ENCODE peak calls at places on chromosomes 4 and X, in ten cellular contexts. One of them, this sample, is unnamed. For H3K36me3 and H3K4me1, the result is how much of the 10 kb centered on the place peaks cover.

GRCh38 chr4:74543983-74544382 is 99.0 kb downstream of the AREG start:
- DNase-seq in upper lobe of right lung: no peak
- DNase-seq in thyroid gland: no peak
- DNase-seq in left ventricle myocardium inferior: no peak
- DNase-seq in psoas muscle: no peak
- DNase-seq in adrenal gland: no peak
- DNase-seq in CD8-positive, alpha-beta memory T cell: no peak
- DNase-seq in SJCRH30: no peak
- DNase-seq in tibial nerve: no peak
- DNase-seq in CD4-positive, CD25-positive, alpha-beta regulatory T cell: no peak
- DNase-seq in this sample: no peak

GRCh38 chrX:572490-573124 is 58.0 kb upstream of the SHOX start:
- DNase-seq in tibial nerve: no peak
- DNase-seq in psoas muscle: no peak
- DNase-seq in adrenal gland: no peak
- DNase-seq in upper lobe of right lung: no peak
- DNase-seq in CD4-positive, CD25-positive, alpha-beta regulatory T cell: peak
- DNase-seq in CD8-positive, alpha-beta memory T cell: no peak
- DNase-seq in left ventricle myocardium inferior: no peak
- DNase-seq in thyroid gland: no peak
- DNase-seq in SJCRH30: peak
- DNase-seq in this sample: peak

GRCh38 chr4:52051213-52051614 is at the start of gene SPATA18:
- DNase-seq in CD8-positive, alpha-beta memory T cell: no peak
- DNase-seq in upper lobe of right lung: peak
- DNase-seq in tibial nerve: no peak
- DNase-seq in psoas muscle: peak
- DNase-seq in CD4-positive, CD25-positive, alpha-beta regulatory T cell: no peak
- DNase-seq in left ventricle myocardium inferior: peak
- DNase-seq in adrenal gland: peak
- DNase-seq in thyroid gland: peak
- DNase-seq in SJCRH30: no peak
- DNase-seq in this sample: no peak

GRCh38 chr4:16608611-16609125 is 289.8 kb downstream of the LDB2 start:
- DNase-seq in thyroid gland: no peak
- DNase-seq in psoas muscle: no peak
- DNase-seq in CD4-positive, CD25-positive, alpha-beta regulatory T cell: no peak
- DNase-seq in CD8-positive, alpha-beta memory T cell: no peak
- DNase-seq in left ventricle myocardium inferior: no peak
- DNase-seq in adrenal gland: no peak
- DNase-seq in SJCRH30: no peak
- DNase-seq in tibial nerve: no peak
- DNase-seq in upper lobe of right lung: peak
- DNase-seq in this sample: no peak

GRCh38 chr4:154807042-154807630 is 26.1 kb downstream of the RBM46 start:
- DNase-seq in thyroid gland: no peak
- DNase-seq in psoas muscle: no peak
- DNase-seq in CD4-positive, CD25-positive, alpha-beta regulatory T cell: peak
- DNase-seq in left ventricle myocardium inferior: no peak
- DNase-seq in SJCRH30: peak
- DNase-seq in adrenal gland: no peak
- DNase-seq in tibial nerve: no peak
- DNase-seq in upper lobe of right lung: no peak
- DNase-seq in CD8-positive, alpha-beta memory T cell: no peak
- DNase-seq in this sample: peak

GRCh38 chr4:108345862-108346530 is 177.3 kb upstream of the LEF1 start:
- DNase-seq in SJCRH30: peak
- DNase-seq in CD8-positive, alpha-beta memory T cell: no peak
- DNase-seq in left ventricle myocardium inferior: no peak
- DNase-seq in thyroid gland: no peak
- DNase-seq in CD4-positive, CD25-positive, alpha-beta regulatory T cell: no peak
- DNase-seq in adrenal gland: no peak
- DNase-seq in tibial nerve: no peak
- DNase-seq in upper lobe of right lung: no peak
- DNase-seq in psoas muscle: no peak
- DNase-seq in this sample: no peak

GRCh38 chr4:123411976-123412589 is 15.5 kb downstream of the SPRY1 start:
- DNase-seq in adrenal gland: no peak
- DNase-seq in thyroid gland: peak
- DNase-seq in CD8-positive, alpha-beta memory T cell: no peak
- DNase-seq in CD4-positive, CD25-positive, alpha-beta regulatory T cell: peak
- DNase-seq in left ventricle myocardium inferior: no peak
- DNase-seq in tibial nerve: no peak
- DNase-seq in upper lobe of right lung: no peak
- DNase-seq in psoas muscle: no peak
- DNase-seq in SJCRH30: no peak
- DNase-seq in this sample: no peak

GRCh38 chr4:74623041-74623440 is 171.3 kb downstream of the BTC start:
- DNase-seq in left ventricle myocardium inferior: no peak
- DNase-seq in adrenal gland: no peak
- DNase-seq in SJCRH30: peak
- DNase-seq in upper lobe of right lung: no peak
- DNase-seq in CD8-positive, alpha-beta memory T cell: no peak
- DNase-seq in CD4-positive, CD25-positive, alpha-beta regulatory T cell: peak
- DNase-seq in psoas muscle: no peak
- DNase-seq in tibial nerve: no peak
- DNase-seq in thyroid gland: no peak
- DNase-seq in this sample: peak

GRCh38 chr4:24164797-24165196 is 274.9 kb upstream of the PPARGC1A start:
- DNase-seq in adrenal gland: no peak
- DNase-seq in tibial nerve: no peak
- DNase-seq in CD8-positive, alpha-beta memory T cell: no peak
- DNase-seq in psoas muscle: no peak
- DNase-seq in thyroid gland: no peak
- DNase-seq in upper lobe of right lung: no peak
- DNase-seq in left ventricle myocardium inferior: no peak
- DNase-seq in CD4-positive, CD25-positive, alpha-beta regulatory T cell: no peak
- DNase-seq in SJCRH30: no peak
- DNase-seq in this sample: no peak

GRCh38 chr4:153116101-153116680 is 88.1 kb upstream of the TRIM2 start:
- DNase-seq in SJCRH30: no peak
- DNase-seq in CD8-positive, alpha-beta memory T cell: peak
- DNase-seq in left ventricle myocardium inferior: no peak
- DNase-seq in thyroid gland: no peak
- DNase-seq in adrenal gland: no peak
- DNase-seq in CD4-positive, CD25-positive, alpha-beta regulatory T cell: no peak
- DNase-seq in tibial nerve: no peak
- DNase-seq in upper lobe of right lung: no peak
- DNase-seq in psoas muscle: no peak
- DNase-seq in this sample: no peak
- H3K4me3 ChIP-seq in SJCRH30: peak
- H3K4me3 ChIP-seq in CD8-positive, alpha-beta memory T cell: no peak
- H3K4me3 ChIP-seq in left ventricle myocardium inferior: peak
- H3K4me3 ChIP-seq in thyroid gland: no peak
- H3K4me3 ChIP-seq in adrenal gland: no peak
- H3K4me3 ChIP-seq in CD4-positive, CD25-positive, alpha-beta regulatory T cell: peak
- H3K4me3 ChIP-seq in tibial nerve: peak
- H3K4me3 ChIP-seq in upper lobe of right lung: peak
- H3K4me3 ChIP-seq in psoas muscle: peak
- H3K4me3 ChIP-seq in this sample: no peak

GRCh38 chr4:185625503-185625902 is 90.2 kb upstream of the PDLIM3 start:
- DNase-seq in adrenal gland: no peak
- DNase-seq in tibial nerve: no peak
- DNase-seq in upper lobe of right lung: no peak
- DNase-seq in thyroid gland: no peak
- DNase-seq in CD4-positive, CD25-positive, alpha-beta regulatory T cell: no peak
- DNase-seq in SJCRH30: no peak
- DNase-seq in left ventricle myocardium inferior: no peak
- DNase-seq in CD8-positive, alpha-beta memory T cell: no peak
- DNase-seq in psoas muscle: no peak
- DNase-seq in this sample: no peak

GRCh38 chr4:185623444-185624247 is 88.3 kb upstream of the PDLIM3 start:
- DNase-seq in left ventricle myocardium inferior: no peak
- DNase-seq in thyroid gland: no peak
- DNase-seq in psoas muscle: no peak
- DNase-seq in CD4-positive, CD25-positive, alpha-beta regulatory T cell: no peak
- DNase-seq in adrenal gland: no peak
- DNase-seq in upper lobe of right lung: no peak
- DNase-seq in CD8-positive, alpha-beta memory T cell: no peak
- DNase-seq in SJCRH30: no peak
- DNase-seq in tibial nerve: no peak
- DNase-seq in this sample: no peak

GRCh38 chr4:185624248-185624568 is 88.9 kb upstream of the PDLIM3 start:
- DNase-seq in psoas muscle: no peak
- DNase-seq in upper lobe of right lung: no peak
- DNase-seq in tibial nerve: no peak
- DNase-seq in SJCRH30: no peak
- DNase-seq in CD8-positive, alpha-beta memory T cell: no peak
- DNase-seq in thyroid gland: no peak
- DNase-seq in CD4-positive, CD25-positive, alpha-beta regulatory T cell: no peak
- DNase-seq in left ventricle myocardium inferior: peak
- DNase-seq in adrenal gland: no peak
- DNase-seq in this sample: no peak

DNA sequence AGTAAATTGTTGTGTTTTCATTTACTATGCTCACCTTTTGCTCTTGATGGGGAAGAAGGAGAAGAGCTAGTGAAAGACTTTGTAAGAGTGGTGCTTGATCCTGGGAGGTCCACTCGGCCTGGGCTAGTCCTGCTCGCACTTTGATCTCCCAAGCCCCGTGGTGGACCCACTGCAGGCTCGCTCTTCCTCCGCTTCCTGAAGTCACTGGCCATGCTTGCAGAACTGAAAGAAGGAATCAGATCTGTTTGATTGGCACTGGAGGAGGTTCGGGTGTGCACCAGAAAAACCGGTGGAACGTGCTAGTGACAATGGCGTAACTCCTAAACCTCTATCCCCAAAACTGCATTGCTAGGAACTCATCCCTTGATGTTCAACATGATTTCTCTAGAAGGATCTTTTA is 91.5 kb upstream of the PDLIM3 start:
- DNase-seq in CD8-positive, alpha-beta memory T cell: no peak
- DNase-seq in SJCRH30: no peak
- DNase-seq in upper lobe of right lung: no peak
- DNase-seq in thyroid gland: no peak
- DNase-seq in tibial nerve: no peak
- DNase-seq in CD4-positive, CD25-positive, alpha-beta regulatory T cell: no peak
- DNase-seq in left ventricle myocardium inferior: no peak
- DNase-seq in adrenal gland: no peak
- DNase-seq in psoas muscle: no peak
- DNase-seq in this sample: no peak
- H3K36me3 ChIP-seq in CD8-positive, alpha-beta memory T cell: under half
- H3K36me3 ChIP-seq in SJCRH30: under half
- H3K36me3 ChIP-seq in upper lobe of right lung: under half
- H3K36me3 ChIP-seq in thyroid gland: under half
- H3K36me3 ChIP-seq in tibial nerve: under half
- H3K36me3 ChIP-seq in CD4-positive, CD25-positive, alpha-beta regulatory T cell: under half
- H3K36me3 ChIP-seq in left ventricle myocardium inferior: half or more
- H3K36me3 ChIP-seq in adrenal gland: under half
- H3K36me3 ChIP-seq in psoas muscle: under half
- H3K36me3 ChIP-seq in this sample: under half

DNA sequence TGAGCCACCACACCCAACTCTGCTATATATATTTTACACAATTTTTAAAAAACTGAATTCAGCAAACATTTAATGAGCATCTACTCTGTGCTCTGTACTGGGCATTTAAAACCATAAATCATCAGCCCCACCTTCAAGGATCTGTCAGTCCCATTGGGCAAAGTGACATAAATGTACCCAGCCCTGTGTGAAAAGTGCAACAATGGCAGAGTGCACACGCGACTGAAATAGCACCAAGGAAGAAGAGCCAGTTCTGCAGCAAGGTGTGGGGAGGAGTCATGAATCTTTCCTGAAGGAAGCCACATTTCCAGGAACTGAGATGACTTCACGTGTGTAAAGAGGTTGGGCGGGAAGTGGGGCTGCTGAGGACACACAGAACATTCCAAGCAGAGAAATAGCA is 111.5 kb upstream of the ATP6AP2 start:
- DNase-seq in CD8-positive, alpha-beta memory T cell: no peak
- DNase-seq in upper lobe of right lung: no peak
- DNase-seq in left ventricle myocardium inferior: no peak
- DNase-seq in adrenal gland: no peak
- DNase-seq in SJCRH30: no peak
- DNase-seq in psoas muscle: no peak
- DNase-seq in thyroid gland: no peak
- DNase-seq in tibial nerve: no peak
- DNase-seq in CD4-positive, CD25-positive, alpha-beta regulatory T cell: no peak
- DNase-seq in this sample: no peak
- H3K4me1 ChIP-seq in CD8-positive, alpha-beta memory T cell: under half
- H3K4me1 ChIP-seq in upper lobe of right lung: under half
- H3K4me1 ChIP-seq in left ventricle myocardium inferior: under half
- H3K4me1 ChIP-seq in adrenal gland: under half
- H3K4me1 ChIP-seq in SJCRH30: under half
- H3K4me1 ChIP-seq in psoas muscle: under half
- H3K4me1 ChIP-seq in thyroid gland: under half
- H3K4me1 ChIP-seq in tibial nerve: under half
- H3K4me1 ChIP-seq in CD4-positive, CD25-positive, alpha-beta regulatory T cell: under half
- H3K4me1 ChIP-seq in this sample: under half

DNA sequence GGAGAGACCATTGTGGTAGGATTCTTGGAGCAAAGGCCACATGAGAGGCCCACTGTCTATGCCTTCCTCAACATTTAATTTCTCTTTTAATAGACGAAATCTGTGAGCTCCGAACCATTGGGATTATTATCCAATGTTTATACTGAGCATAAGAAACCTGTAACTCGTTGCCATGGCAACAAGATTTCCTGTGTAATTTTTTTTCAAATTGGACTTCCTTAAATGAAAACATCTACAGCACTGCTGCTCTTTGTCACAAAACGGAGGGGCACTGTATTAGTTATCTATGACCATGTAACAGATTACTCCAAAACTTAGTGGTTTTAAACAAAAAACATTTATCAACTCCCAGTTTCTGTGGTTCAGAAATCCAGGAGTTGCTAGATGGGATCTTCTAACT is 38.7 kb downstream of the PPP1R2C start:
- DNase-seq in SJCRH30: no peak
- DNase-seq in adrenal gland: no peak
- DNase-seq in upper lobe of right lung: no peak
- DNase-seq in psoas muscle: no peak
- DNase-seq in CD8-positive, alpha-beta memory T cell: peak
- DNase-seq in left ventricle myocardium inferior: no peak
- DNase-seq in tibial nerve: no peak
- DNase-seq in thyroid gland: no peak
- DNase-seq in CD4-positive, CD25-positive, alpha-beta regulatory T cell: peak
- DNase-seq in this sample: no peak
- H3K4me3 ChIP-seq in SJCRH30: no peak
- H3K4me3 ChIP-seq in adrenal gland: no peak
- H3K4me3 ChIP-seq in upper lobe of right lung: no peak
- H3K4me3 ChIP-seq in psoas muscle: no peak
- H3K4me3 ChIP-seq in CD8-positive, alpha-beta memory T cell: no peak
- H3K4me3 ChIP-seq in left ventricle myocardium inferior: no peak
- H3K4me3 ChIP-seq in tibial nerve: no peak
- H3K4me3 ChIP-seq in thyroid gland: no peak
- H3K4me3 ChIP-seq in CD4-positive, CD25-positive, alpha-beta regulatory T cell: peak
- H3K4me3 ChIP-seq in this sample: no peak